ENCODE peak calls at places on chromosomes 1 and 21, in nine cellular contexts. O is mucosa of descending colon; R is CD8-positive, alpha-beta T cell; C is AG04450; W is brain microvascular endothelial cell; G is pancreas; N is thoracic aorta; J is fibroblast of mammary gland; Y is fibroblast of lung. Z is an unnamed sample.

GRCh38 chr1:53540604-53541262 is 81.5 kb downstream of the DMRTB1 start:
- DNase-seq in O (peak), R (no peak), C (no peak), W (no peak), G (no peak), N (no peak), J (no peak), Y (no peak), Z (no peak)

GRCh38 chr1:39146681-39147080 is 57.8 kb upstream of the MACF1 start:
- DNase-seq in O (no peak), R (no peak), C (no peak), W (no peak), G (no peak), N (no peak), J (no peak), Y (no peak), Z (no peak)

GRCh38 chr1:232521660-232522059 is 108.3 kb downstream of the SIPA1L2 start:
- DNase-seq in O (no peak), R (no peak), C (no peak), W (no peak), G (no peak), N (no peak), J (no peak), Y (no peak), Z (no peak)

GRCh38 chr1:214124281-214124805 is 136.6 kb downstream of the PROX1 start:
- DNase-seq in O (no peak), R (no peak), C (no peak), W (no peak), G (no peak), N (no peak), J (no peak), Y (no peak), Z (no peak)

GRCh38 chr1:978835-979743 is 2.8 kb downstream of the PERM1 start:
- DNase-seq in O (no peak), R (no peak), C (no peak), W (no peak), G (no peak), N (no peak), J (no peak), Y (no peak), Z (no peak)

GRCh38 chr1:229470406-229471043 is 36.6 kb upstream of the ACTA1 start:
- DNase-seq in O (no peak), R (no peak), C (no peak), W (no peak), G (no peak), N (no peak), J (no peak), Y (no peak), Z (no peak)

GRCh38 chr1:42838482-42839190 is 7.8 kb upstream of the ZNF691 start:
- DNase-seq in O (no peak), R (no peak), C (no peak), W (no peak), G (no peak), N (no peak), J (no peak), Y (no peak), Z (no peak)

GRCh38 chr1:210584439-210585113 is 255.9 kb downstream of the HHAT start:
- DNase-seq in O (peak), R (peak), C (peak), W (peak), G (peak), N (peak), J (peak), Y (peak), Z (peak)

GRCh38 chr1:60234761-60235160 is 161.2 kb upstream of the C1orf87 start:
- DNase-seq in O (no peak), R (no peak), C (no peak), W (no peak), G (no peak), N (no peak), J (peak), Y (no peak), Z (no peak)

GRCh38 chr1:111082421-111083192 is 57.3 kb downstream of the DRAM2 start:
- DNase-seq in O (no peak), R (no peak), C (peak), W (no peak), G (no peak), N (no peak), J (peak), Y (peak), Z (peak)

GRCh38 chr1:231053493-231054162 is 13.6 kb upstream of the FAM89A start:
- DNase-seq in O (no peak), R (no peak), C (peak), W (peak), G (peak), N (no peak), J (peak), Y (peak), Z (peak)
- H3K4me3 ChIP-seq in O (no peak), R (no peak), C (peak), W (peak), G (no peak), N (peak), J (no peak), Y (peak), Z (peak)

DNA sequence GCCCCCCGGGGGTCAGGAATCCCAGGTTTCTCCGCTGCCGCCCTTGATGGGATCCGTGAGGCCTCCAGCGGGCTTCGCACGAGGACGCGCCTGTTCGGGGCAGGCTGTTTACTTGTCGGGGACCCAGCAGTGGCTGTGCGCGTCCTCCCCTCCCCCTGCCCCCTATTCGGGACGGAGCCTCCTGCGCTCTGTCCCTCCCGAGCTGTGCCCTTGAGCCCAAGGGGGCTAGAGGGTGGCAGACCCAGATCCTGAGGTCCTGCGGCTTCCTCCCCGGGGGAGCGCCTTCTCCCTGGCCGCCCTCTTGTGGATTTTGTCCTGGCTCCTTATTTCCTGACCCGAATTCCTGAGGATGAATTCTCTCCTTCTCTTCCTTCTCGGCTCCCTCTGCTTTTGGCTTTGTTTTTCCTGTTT is 38.4 kb downstream of the PIK3CD start:
- DNase-seq in O (peak), R (no peak), C (no peak), W (no peak), G (peak), N (no peak), J (no peak), Y (no peak), Z (peak)
- TF ChIP-seq CTCF in O (no peak), R (no peak), C (peak), W (peak), G (no peak), N (no peak), J (peak), Y (peak), Z (peak)

DNA sequence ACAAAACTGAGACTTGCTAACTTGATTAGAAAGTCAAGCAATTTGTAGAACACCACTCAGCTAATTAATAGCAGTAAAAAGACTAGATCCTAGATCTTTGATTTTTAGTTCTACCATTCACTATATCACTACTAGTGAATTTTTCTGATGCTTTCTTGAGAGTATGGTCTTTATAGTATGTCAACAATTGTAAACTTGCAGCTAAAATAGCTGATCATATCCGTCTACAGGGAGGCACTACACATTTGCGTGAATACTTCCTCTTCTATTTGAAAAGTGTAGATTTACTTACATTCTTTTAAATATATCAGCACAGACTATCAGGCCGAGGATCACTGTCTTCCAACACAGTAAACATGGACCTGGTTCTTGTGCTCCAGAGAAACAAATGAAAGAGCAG is 18.6 kb upstream of the PTPRC start:
- DNase-seq in O (no peak), R (no peak), C (no peak), W (no peak), G (no peak), N (no peak), J (no peak), Y (no peak), Z (no peak)
- H3K4me3 ChIP-seq in O (no peak), R (peak), C (no peak), W (no peak), G (no peak), N (no peak), J (no peak), Y (no peak), Z (no peak)

DNA sequence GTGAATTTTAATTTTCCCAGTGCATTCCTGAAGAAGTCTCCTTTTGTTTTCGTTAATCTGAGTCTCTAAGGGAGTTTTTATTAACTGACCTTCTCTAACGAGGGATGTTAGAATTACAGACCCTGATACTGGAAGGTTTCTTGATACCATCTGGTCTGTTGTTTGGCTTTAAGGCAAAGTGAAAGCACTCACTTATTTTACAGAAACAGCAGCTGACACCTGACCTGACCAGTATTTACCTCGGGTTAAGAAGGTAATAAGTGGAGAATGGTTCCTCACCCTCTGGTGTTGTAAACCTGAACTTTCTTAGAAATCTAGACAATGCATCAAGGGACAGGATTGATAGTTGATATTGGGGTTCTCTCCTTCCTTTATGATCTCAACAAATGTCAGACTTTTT is 12.4 kb downstream of the CDC14A start:
- DNase-seq in O (no peak), R (no peak), C (no peak), W (no peak), G (no peak), N (no peak), J (no peak), Y (no peak), Z (no peak)
- TF ChIP-seq CTCF in O (no peak), R (no peak), C (no peak), W (no peak), G (no peak), N (no peak), J (no peak), Y (no peak), Z (no peak)

GRCh38 chr21:42348762-42349161 is 2.0 kb downstream of the TFF2 start:
- DNase-seq in O (no peak), R (no peak), C (no peak), W (no peak), G (no peak), N (no peak), J (no peak), Y (no peak), Z (no peak)
- H3K4me3 ChIP-seq in O (no peak), R (no peak), C (no peak), W (no peak), G (no peak), N (no peak), J (no peak), Y (no peak), Z (no peak)

DNA sequence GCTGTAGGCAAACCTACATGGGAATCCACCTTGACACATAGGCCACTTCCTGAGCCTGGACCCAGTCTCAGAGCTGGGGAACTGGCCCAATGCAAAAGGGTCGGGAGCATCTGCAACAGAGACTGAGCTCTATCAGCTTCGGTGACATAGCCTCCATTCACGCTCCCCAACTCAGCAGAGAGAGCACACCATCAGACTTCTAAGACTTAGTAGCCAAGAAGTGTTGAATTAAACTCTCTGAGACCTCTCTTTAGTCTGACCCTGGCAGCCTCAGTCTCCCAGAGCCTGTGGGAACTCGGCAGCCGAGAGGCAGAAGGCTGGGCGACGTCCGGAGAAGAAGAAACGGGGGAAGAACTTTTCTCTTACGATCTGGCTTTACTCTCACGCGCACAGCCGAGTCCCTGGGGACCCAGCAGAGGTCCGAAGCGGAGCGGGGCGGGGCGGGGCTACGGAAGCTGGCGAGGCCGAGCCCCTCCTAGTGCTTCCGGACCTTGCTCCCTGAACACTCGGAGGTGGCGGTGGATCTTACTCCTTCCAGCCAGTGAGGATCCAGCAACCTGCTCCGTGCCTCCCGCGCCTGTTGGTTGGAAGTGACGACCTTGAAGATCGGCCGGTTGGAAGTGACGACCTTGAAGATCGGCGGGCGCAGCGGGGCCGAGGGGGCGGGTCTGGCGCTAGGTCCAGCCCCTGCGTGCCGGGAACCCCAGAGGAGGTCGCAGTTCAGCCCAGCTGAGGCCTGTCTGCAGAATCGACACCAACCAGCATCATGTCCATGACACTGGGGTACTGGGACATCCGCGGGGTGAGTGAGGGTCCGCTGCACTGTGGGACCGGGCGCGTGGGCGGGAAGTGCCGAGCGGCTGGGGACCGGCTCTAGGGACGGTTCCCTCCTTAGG is at the start of gene GSTM4:
- DNase-seq in O (peak), R (peak), C (no peak), W (peak), G (peak), N (peak), J (peak), Y (peak), Z (peak)
- TF ChIP-seq CTCF in O (no peak), R (no peak), C (no peak), W (peak), G (no peak), N (no peak), J (no peak), Y (no peak), Z (no peak)

DNA sequence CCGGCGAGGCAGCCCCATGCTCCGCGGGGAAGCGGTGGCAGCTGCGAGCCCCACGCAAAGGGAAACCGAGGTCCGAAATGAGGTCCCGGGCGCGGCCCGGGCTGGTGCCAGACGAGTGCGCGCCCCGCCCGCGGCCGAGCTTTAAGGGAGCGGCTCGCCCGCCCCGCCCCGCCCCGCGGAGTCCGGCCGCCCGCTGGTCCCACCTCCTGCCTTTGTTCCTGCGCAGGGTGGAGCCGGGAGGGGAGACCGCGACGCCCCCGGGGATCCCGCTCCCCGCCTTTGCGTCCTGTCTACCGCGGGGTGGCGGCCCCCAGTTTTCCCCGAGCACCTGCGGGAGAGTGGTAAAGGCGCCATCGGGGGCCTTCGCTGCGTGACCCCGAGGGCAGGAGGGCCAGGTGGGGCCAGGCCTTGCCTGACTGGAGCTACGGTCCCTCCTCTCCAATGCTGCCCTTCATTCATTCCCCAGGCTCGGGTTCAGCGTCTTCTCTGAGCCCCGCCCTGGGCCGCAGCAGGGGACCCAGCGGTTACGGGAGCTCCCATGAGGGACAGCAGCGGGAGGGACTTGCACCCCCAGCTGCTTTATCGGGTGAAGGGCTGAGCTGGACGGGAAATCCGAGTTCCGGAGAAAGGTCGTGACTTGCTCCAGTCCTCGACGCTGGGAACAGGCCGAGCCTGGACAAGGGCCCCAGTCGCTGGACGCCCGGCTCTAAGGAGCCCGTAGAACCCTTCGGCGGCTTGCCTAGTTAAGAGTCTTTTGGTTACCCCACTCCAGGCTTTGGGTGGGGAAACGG is at the start of gene HES2:
- DNase-seq in O (peak), R (no peak), C (no peak), W (no peak), G (no peak), N (no peak), J (no peak), Y (no peak), Z (no peak)
- H3K4me3 ChIP-seq in O (peak), R (no peak), C (no peak), W (no peak), G (peak), N (peak), J (no peak), Y (no peak), Z (peak)

GRCh38 chr1:206114692-206115430 is 2.3 kb downstream of the AVPR1B start:
- DNase-seq in O (no peak), R (no peak), C (no peak), W (no peak), G (no peak), N (no peak), J (no peak), Y (no peak), Z (no peak)

GRCh38 chr1:206115791-206116190 is 1.4 kb downstream of the AVPR1B start:
- DNase-seq in O (no peak), R (no peak), C (no peak), W (no peak), G (no peak), N (no peak), J (no peak), Y (no peak), Z (no peak)

GRCh38 chr1:206116873-206117150 is 376 bp downstream of the AVPR1B start:
- DNase-seq in O (no peak), R (no peak), C (no peak), W (no peak), G (no peak), N (no peak), J (no peak), Y (no peak), Z (no peak)

GRCh38 chr1:206116191-206116872 is 856 bp downstream of the AVPR1B start:
- DNase-seq in O (no peak), R (no peak), C (no peak), W (no peak), G (no peak), N (no peak), J (no peak), Y (no peak), Z (no peak)

GRCh38 chr1:206117151-206117948 is at the start of gene AVPR1B:
- DNase-seq in O (peak), R (no peak), C (no peak), W (peak), G (peak), N (no peak), J (peak), Y (peak), Z (peak)
- TF ChIP-seq CTCF in O (no peak), R (no peak), C (peak), W (no peak), G (no peak), N (no peak), J (no peak), Y (no peak), Z (no peak)